ENCODE peak calls at places on chromosomes 5 and 9, in six cellular contexts. W is HepG2, P is H1, Q is GM12878, V is HL-60, Y is K562. F is an unnamed sample.

GRCh38 chr9:108953983-108954574 is 19.9 kb downstream of the ABITRAM start:
- DNase-seq in W (peak; percentile 61), P (no peak), Q (no peak), V (peak; percentile 10), Y (no peak), F (peak; percentile 40)

GRCh38 chr5:76022611-76023010 is 60.6 kb upstream of the SV2C start:
- DNase-seq in W (no peak), P (no peak), Q (no peak), V (no peak), Y (no peak), F (no peak)

GRCh38 chr5:120368923-120369715 is 95.0 kb upstream of the PRR16 start:
- DNase-seq in W (peak; percentile 3), P (no peak), Q (no peak), V (no peak), Y (no peak), F (no peak)

GRCh38 chr9:5621327-5621726 is 7.6 kb upstream of the RIC1 start:
- DNase-seq in W (no peak), P (no peak), Q (no peak), V (no peak), Y (no peak), F (no peak)

GRCh38 chr9:114914139-114914538 is 16.3 kb downstream of the TNFSF8 start:
- DNase-seq in W (no peak), P (no peak), Q (no peak), V (no peak), Y (no peak), F (no peak)

GRCh38 chr5:155150012-155150411 is 136.5 kb downstream of the KIF4B start:
- DNase-seq in W (no peak), P (no peak), Q (no peak), V (peak; percentile 54), Y (no peak), F (no peak)

GRCh38 chr9:11199335-11199734 is 586.5 kb upstream of the PTPRD start:
- DNase-seq in W (no peak), P (peak; percentile 31), Q (no peak), V (no peak), Y (no peak), F (no peak)

GRCh38 chr9:7174301-7174700 is 416.5 kb downstream of the KDM4C start:
- DNase-seq in W (no peak), P (no peak), Q (no peak), V (no peak), Y (no peak), F (no peak)

GRCh38 chr5:54514269-54514668 is 3.3 kb upstream of the SNX18 start:
- DNase-seq in W (peak; percentile 11), P (no peak), Q (no peak), V (no peak), Y (no peak), F (no peak)

GRCh38 chr5:337565-338130 is 16.1 kb downstream of the AHRR start:
- DNase-seq in W (peak; percentile 45), P (no peak), Q (no peak), V (no peak), Y (no peak), F (peak; percentile 33)

GRCh38 chr5:140108093-140109049 is 5.5 kb upstream of the PURA start:
- DNase-seq in W (no peak), P (no peak), Q (no peak), V (no peak), Y (no peak), F (peak; percentile 58)

GRCh38 chr5:142906863-142907671 is 136.9 kb downstream of the ARHGAP26 start:
- DNase-seq in W (no peak), P (no peak), Q (no peak), V (no peak), Y (no peak), F (no peak)

GRCh38 chr5:125446986-125447385 is 700.5 kb upstream of the ZNF608 start:
- DNase-seq in W (no peak), P (no peak), Q (no peak), V (no peak), Y (no peak), F (no peak)

GRCh38 chr5:134436523-134437339 is 25.1 kb upstream of the CDKN2AIPNL start:
- DNase-seq in W (peak; percentile 64), P (no peak), Q (peak; percentile 46), V (peak; percentile 50), Y (no peak), F (no peak)

GRCh38 chr5:97062046-97062445 is 80.4 kb downstream of the LIX1 start:
- DNase-seq in W (no peak), P (no peak), Q (no peak), V (no peak), Y (no peak), F (peak; percentile 17)

GRCh38 chr9:135885100-135885853 is 22.1 kb downstream of the CAMSAP1 start:
- DNase-seq in W (no peak), P (no peak), Q (no peak), V (no peak), Y (no peak), F (peak; percentile 65)

GRCh38 chr5:146188358-146188757 is 5.9 kb upstream of the LARS1 start:
- DNase-seq in W (no peak), P (no peak), Q (no peak), V (no peak), Y (no peak), F (no peak)

GRCh38 chr9:115135786-115136185 is 17.8 kb upstream of the TNC start:
- DNase-seq in W (no peak), P (no peak), Q (no peak), V (no peak), Y (no peak), F (no peak)

GRCh38 chr5:163867738-163868137 is 362.3 kb downstream of the MAT2B start:
- DNase-seq in W (no peak), P (no peak), Q (no peak), V (no peak), Y (no peak), F (no peak)

GRCh38 chr9:127253446-127253845 is 11.1 kb upstream of the GARNL3 start:
- DNase-seq in W (no peak), P (no peak), Q (no peak), V (no peak), Y (no peak), F (no peak)

GRCh38 chr5:123036391-123037103 is at the start of gene PPIC:
- DNase-seq in W (peak; percentile 50), P (peak; percentile 36), Q (no peak), V (no peak), Y (peak; percentile 83), F (peak; percentile 93)

GRCh38 chr9:25648116-25648515 is 30.1 kb downstream of the TUSC1 start:
- DNase-seq in W (no peak), P (no peak), Q (no peak), V (no peak), Y (no peak), F (no peak)

GRCh38 chr5:103262422-103262871 is 3.9 kb downstream of the MACIR start:
- DNase-seq in W (no peak), P (no peak), Q (no peak), V (no peak), Y (no peak), F (no peak)

GRCh38 chr9:15416880-15417279 is 5.8 kb upstream of the SNAPC3 start:
- DNase-seq in W (peak; percentile 56), P (no peak), Q (no peak), V (no peak), Y (peak; percentile 31), F (peak; percentile 58)

GRCh38 chr5:116576043-116576713 is 1.6 kb upstream of the SEMA6A start:
- DNase-seq in W (peak; percentile 24), P (peak; percentile 83), Q (no peak), V (peak; percentile 4), Y (peak; percentile 83), F (peak; percentile 94)

GRCh38 chr5:67493676-67494075 is 297.1 kb upstream of the CD180 start:
- DNase-seq in W (peak; percentile 55), P (no peak), Q (no peak), V (no peak), Y (no peak), F (peak; percentile 17)

GRCh38 chr5:38465045-38465444 is 91.4 kb downstream of the LIFR start:
- DNase-seq in W (no peak), P (no peak), Q (no peak), V (no peak), Y (no peak), F (no peak)

GRCh38 chr9:20981486-20981885 is 50.0 kb downstream of the HACD4 start:
- DNase-seq in W (no peak), P (no peak), Q (no peak), V (no peak), Y (no peak), F (no peak)

GRCh38 chr5:141747152-141747640 is 65.2 kb upstream of the ARAP3 start:
- DNase-seq in W (no peak), P (peak; percentile 50), Q (no peak), V (no peak), Y (peak; percentile 24), F (peak; percentile 91)

DNA sequence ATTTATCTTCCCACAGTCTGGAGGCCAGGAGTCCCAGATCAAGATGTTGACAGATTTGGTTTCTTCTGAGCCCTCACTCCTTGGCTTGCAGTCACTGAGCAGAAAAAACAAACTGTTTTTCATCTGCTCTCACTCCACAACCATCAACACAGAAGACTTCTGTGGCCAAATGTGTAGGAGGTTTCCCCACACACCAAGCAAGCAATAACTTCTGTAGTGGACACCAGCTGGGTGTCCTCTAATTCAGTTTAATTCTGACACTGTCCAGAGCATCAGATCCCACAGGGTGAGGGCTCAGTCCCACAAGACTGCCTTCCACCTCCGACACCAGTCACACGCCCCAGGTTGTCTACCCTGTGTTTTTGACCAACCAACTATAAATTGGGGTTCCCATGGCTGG is 209.9 kb downstream of the AOPEP start:
- DNase-seq in W (no peak), P (no peak), Q (no peak), V (no peak), Y (no peak), F (no peak)
- TF ChIP-seq GABPA in W (no peak), P (no peak), Q (no peak), V (no peak), Y (no peak), F (no peak)

GRCh38 chr9:111297061-111297824 is 32.8 kb downstream of the OR2K2 start:
- DNase-seq in W (no peak), P (no peak), Q (no peak), V (no peak), Y (no peak), F (no peak)
- TF ChIP-seq GABPA in W (no peak), P (no peak), Q (no peak), V (no peak), Y (no peak), F (no peak)

GRCh38 chr5:173394701-173395100 is 66.5 kb upstream of the STC2 start:
- DNase-seq in W (no peak), P (no peak), Q (no peak), V (no peak), Y (no peak), F (no peak)

GRCh38 chr5:173396311-173396993 is 68.2 kb upstream of the STC2 start:
- DNase-seq in W (peak; percentile 9), P (peak; percentile 21), Q (no peak), V (no peak), Y (no peak), F (peak; percentile 44)

GRCh38 chr5:173397531-173397930 is 69.3 kb upstream of the STC2 start:
- DNase-seq in W (no peak), P (no peak), Q (no peak), V (peak; percentile 25), Y (no peak), F (no peak)

GRCh38 chr5:173395933-173396308 is 67.7 kb upstream of the STC2 start:
- DNase-seq in W (no peak), P (no peak), Q (no peak), V (no peak), Y (no peak), F (no peak)

GRCh38 chr5:173395257-173395932 is 67.2 kb upstream of the STC2 start:
- DNase-seq in W (peak; percentile 16), P (no peak), Q (no peak), V (no peak), Y (peak; percentile 29), F (no peak)
- TF ChIP-seq GABPA in W (no peak), P (no peak), Q (no peak), V (no peak), Y (no peak), F (no peak)

GRCh38 chr5:173383711-173384110 is 55.5 kb upstream of the STC2 start:
- DNase-seq in W (no peak), P (no peak), Q (no peak), V (no peak), Y (no peak), F (no peak)
- TF ChIP-seq GABPA in W (no peak), P (no peak), Q (no peak), V (no peak), Y (no peak), F (no peak)

F was measured in SK-N-SH.